ENCODE peak calls at places on chromosomes 1 and 21, in five cellular contexts. L, N, B, P and M are unnamed samples.
A peak's percentile ranks its signal among the peaks of the same experiment; 100 is the strongest.

GRCh38 chr1:41537788-41538351 is 53.4 kb upstream of the EDN2 start:
- DNase-seq in N (peak; percentile 86), B (peak; percentile 76), L (peak; percentile 88), P (no peak), M (no peak)

GRCh38 chr1:218699411-218699810 is 354.3 kb downstream of the TGFB2 start:
- DNase-seq in L (peak; percentile 49), P (no peak), N (no peak), B (no peak), M (no peak)

GRCh38 chr1:30661311-30661710 is 62.1 kb downstream of the MATN1 start:
- DNase-seq in L (no peak), P (no peak), B (peak; percentile 2), N (no peak), M (no peak)

GRCh38 chr1:84427520-84428188 is 29.4 kb downstream of the DNASE2B start:
- DNase-seq in B (no peak), P (no peak), N (no peak), L (peak; percentile 19), M (no peak)

GRCh38 chr1:42737257-42737656 is 2.8 kb downstream of the CLDN19 start:
- DNase-seq in L (no peak), N (peak; percentile 86), P (no peak), B (peak; percentile 82), M (no peak)

GRCh38 chr21:17711896-17712295 is 99.2 kb upstream of the BTG3 start:
- DNase-seq in P (no peak), L (no peak), N (no peak), B (no peak), M (no peak)

GRCh38 chr1:61241411-61241838 is 159.1 kb downstream of the NFIA start:
- DNase-seq in N (no peak), B (peak; percentile 54), P (no peak), L (no peak), M (no peak)

GRCh38 chr1:97989094-97989680 is 68.4 kb upstream of the DPYD start:
- DNase-seq in B (no peak), P (no peak), L (peak; percentile 73), N (no peak), M (no peak)

GRCh38 chr1:234531181-234532132 is 52.5 kb upstream of the TARBP1 start:
- DNase-seq in P (no peak), B (peak; percentile 86), L (peak; percentile 87), N (peak; percentile 93), M (no peak)

GRCh38 chr1:228369608-228370438 is 36.8 kb downstream of the TRIM11 start:
- DNase-seq in B (no peak), N (peak; percentile 83), L (no peak), P (no peak), M (no peak)

GRCh38 chr1:228989176-228989575 is 253.9 kb downstream of the RHOU start:
- DNase-seq in N (peak; percentile 52), L (no peak), P (no peak), B (no peak), M (no peak)

GRCh38 chr21:40871099-40871498 is 24.1 kb upstream of the DSCAM start:
- DNase-seq in P (no peak), B (no peak), L (no peak), N (no peak), M (no peak)

GRCh38 chr1:234933475-234933874 is 195.2 kb downstream of the TOMM20 start:
- DNase-seq in L (peak; percentile 69), P (no peak), B (peak; percentile 36), N (peak; percentile 87), M (no peak)

GRCh38 chr1:43440358-43440757 is 13.4 kb downstream of the HYI start:
- DNase-seq in B (peak; percentile 6), P (no peak), L (no peak), N (peak; percentile 68), M (no peak)

GRCh38 chr1:86846166-86846647 is 67.7 kb downstream of the SELENOF start:
- DNase-seq in P (peak; percentile 89), B (no peak), L (peak; percentile 91), N (no peak), M (no peak)

GRCh38 chr21:33374080-33374873 is 28.9 kb upstream of the IFNGR2 start:
- DNase-seq in P (no peak), B (peak; percentile 42), N (peak; percentile 77), L (peak; percentile 58), M (no peak)

GRCh38 chr1:244751271-244751895 is 84.1 kb upstream of the COX20 start:
- DNase-seq in L (no peak), N (no peak), B (no peak), P (no peak), M (no peak)

GRCh38 chr1:176187001-176187400 is 20.1 kb downstream of the COP1 start:
- DNase-seq in B (no peak), L (no peak), N (no peak), P (no peak), M (no peak)

GRCh38 chr1:52364235-52364839 is 1.7 kb downstream of the CC2D1B start:
- DNase-seq in P (no peak), L (no peak), B (no peak), N (peak; percentile 80), M (no peak)

GRCh38 chr1:201587729-201588128 is 48.8 kb downstream of the NAV1 start:
- DNase-seq in B (no peak), L (no peak), P (no peak), N (no peak), M (no peak)

GRCh38 chr1:94799201-94799600 is 21.0 kb upstream of the SLC44A3 start:
- DNase-seq in P (no peak), B (no peak), N (no peak), L (peak; percentile 52), M (no peak)

GRCh38 chr1:162966608-162967007 is 102.6 kb upstream of the RGS4 start:
- DNase-seq in B (no peak), P (no peak), N (no peak), L (no peak), M (no peak)

GRCh38 chr1:46667782-46668760 is at the start of gene ATPAF1:
- DNase-seq in P (peak; percentile 48), B (peak; percentile 78), N (peak; percentile 92), L (peak; percentile 57), M (peak; percentile 42)

GRCh38 chr1:1291023-1291528 is 10.8 kb downstream of the SCNN1D start:
- DNase-seq in P (no peak), B (no peak), L (no peak), N (no peak), M (no peak)

GRCh38 chr1:165877940-165878556 is 50.6 kb downstream of the UCK2 start:
- DNase-seq in B (no peak), N (no peak), L (no peak), P (no peak), M (no peak)

GRCh38 chr1:190908691-190909090 is 431.0 kb upstream of the BRINP3 start:
- DNase-seq in P (no peak), L (peak; percentile 61), B (no peak), N (no peak), M (no peak)

GRCh38 chr1:110210604-110211502 is 739 bp downstream of the KCNC4 start:
- DNase-seq in L (no peak), P (no peak), N (peak; percentile 89), B (peak; percentile 60), M (no peak)

GRCh38 chr1:172145231-172145651 is 275.2 kb upstream of the C1orf105 start:
- DNase-seq in N (no peak), P (peak; percentile 49), L (peak; percentile 70), B (no peak), M (no peak)

GRCh38 chr1:180151508-180151907 is 3.2 kb upstream of the QSOX1 start:
- DNase-seq in L (peak; percentile 95), N (no peak), P (no peak), B (no peak), M (no peak)

GRCh38 chr21:42739061-42739931 is 85.9 kb downstream of the PDE9A start:
- DNase-seq in P (no peak), N (no peak), L (peak; percentile 24), B (no peak), M (no peak)

GRCh38 chr21:15688809-15689208 is 41.0 kb upstream of the USP25 start:
- DNase-seq in L (no peak), N (no peak), P (no peak), B (no peak), M (no peak)

GRCh38 chr1:163588796-163589195 is 267.0 kb downstream of the NUF2 start:
- DNase-seq in N (no peak), L (no peak), P (no peak), B (no peak), M (no peak)

GRCh38 chr1:232769718-232770117 is 35.5 kb upstream of the MAP10 start:
- DNase-seq in L (no peak), N (no peak), P (no peak), B (no peak), M (no peak)

DNA sequence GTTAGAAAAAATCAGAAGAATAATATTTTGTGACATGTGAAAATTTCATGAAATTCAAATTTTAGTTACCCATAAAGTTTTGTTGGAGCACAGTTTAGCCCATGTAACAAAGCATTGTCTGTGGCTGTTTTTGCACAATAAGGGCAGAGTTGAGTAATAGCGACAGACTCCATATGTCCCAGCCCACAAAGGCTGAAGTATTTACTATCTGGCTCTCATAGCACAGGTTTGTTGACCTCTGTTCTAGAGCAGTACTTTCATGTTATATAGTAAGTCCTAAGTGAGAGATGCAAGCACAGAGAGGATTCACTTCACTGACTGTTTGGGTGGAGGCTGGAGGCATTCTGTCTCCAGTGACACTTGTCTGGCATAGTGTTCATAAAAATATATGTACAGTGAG is 6.8 kb downstream of the LAMC1 start:
- DNase-seq in N (no peak), P (no peak), B (no peak), L (no peak), M (no peak)
- TF ChIP-seq CTCF in N (no peak), P (no peak), B (no peak), L (no peak), M (no peak)

GRCh38 chr1:54273092-54273836 is 73.3 kb downstream of the MRPL37 start:
- DNase-seq in P (peak; percentile 64), L (peak; percentile 93), B (peak; percentile 71), N (peak; percentile 92), M (peak; percentile 74)
- TF ChIP-seq CTCF in P (peak; percentile 86), L (peak; percentile 87), B (peak; percentile 13), N (no peak), M (peak; percentile 65)

DNA sequence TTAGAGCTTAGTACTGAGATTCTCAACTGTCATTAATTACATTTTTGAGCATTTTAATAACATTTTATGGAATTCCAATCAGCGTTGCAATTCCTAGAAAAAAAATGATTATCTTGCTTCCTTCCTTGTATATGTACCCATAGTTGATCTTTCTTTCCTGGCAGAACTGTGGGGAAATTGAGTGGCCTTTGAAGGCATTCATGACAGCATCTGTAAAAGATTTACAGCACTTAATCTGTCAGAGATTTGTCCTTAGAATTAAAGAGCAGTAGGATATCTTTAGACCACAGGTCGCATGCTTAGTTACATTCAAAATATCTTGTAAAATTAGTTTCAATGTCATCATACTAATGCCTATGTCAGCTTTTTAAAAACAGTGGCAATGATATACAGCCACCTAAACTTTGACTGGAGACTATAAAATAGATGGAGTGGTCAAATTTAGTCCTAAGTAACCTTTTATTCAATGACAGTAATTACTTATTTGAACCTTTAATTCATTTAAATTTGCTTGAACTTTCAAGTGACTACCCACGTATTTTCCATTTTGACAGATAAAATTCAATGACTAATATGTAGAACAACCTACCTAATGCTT is 692.0 kb downstream of the NCAM2 start:
- DNase-seq in P (no peak), B (no peak), N (no peak), L (no peak), M (no peak)
- TF ChIP-seq CTCF in P (no peak), B (no peak), N (no peak), L (no peak), M (no peak)

GRCh38 chr1:207077470-207078377 is 10.9 kb upstream of the C4BPB start:
- DNase-seq in N (no peak), L (peak; percentile 77), P (peak; percentile 56), B (peak; percentile 75), M (no peak)
- TF ChIP-seq CTCF in N (no peak), L (peak; percentile 91), P (peak; percentile 93), B (peak; percentile 83), M (peak; percentile 99)